ENCODE peak calls at places on chromosomes 16 and 17, in five cellular contexts. D is adrenal gland, B is MM.1S, N is H9, Y is neural progenitor cell. K is an unnamed sample.
A peak's percentile ranks its signal among the peaks of the same experiment; 100 is the strongest.

GRCh38 chr16:85520853-85521736 is 92.0 kb upstream of the GSE1 start:
- DNase-seq in B (no peak), D (no peak), Y (no peak), N (no peak), K (no peak)

GRCh38 chr17:20010099-20010863 is 1.1 kb downstream of the SPECC1 start:
- DNase-seq in Y (peak; percentile 58), D (peak; percentile 72), B (peak; percentile 44), N (peak; percentile 68), K (no peak)

GRCh38 chr16:84459941-84460405 is 44.5 kb downstream of the MEAK7 start:
- DNase-seq in B (no peak), N (no peak), Y (no peak), D (no peak), K (no peak)

GRCh38 chr16:69741519-69741918 is 13.2 kb downstream of the NOB1 start:
- DNase-seq in N (no peak), D (no peak), Y (no peak), B (no peak), K (no peak)

GRCh38 chr16:27928542-27928941 is 135.0 kb downstream of the GSG1L start:
- DNase-seq in D (no peak), B (no peak), Y (no peak), N (no peak), K (no peak)

GRCh38 chr16:76947694-76948093 is 243.3 kb upstream of the MON1B start:
- DNase-seq in B (no peak), N (no peak), D (no peak), Y (no peak), K (no peak)

GRCh38 chr16:1135459-1135825 is 17.5 kb upstream of the CACNA1H start:
- DNase-seq in B (no peak), D (peak; percentile 68), N (no peak), Y (no peak), K (no peak)

GRCh38 chr16:28503470-28504259 is 3.0 kb downstream of the IL27 start:
- DNase-seq in D (no peak), Y (no peak), B (no peak), N (no peak), K (no peak)

GRCh38 chr17:29575511-29576213 is 7.2 kb downstream of the TP53I13 start:
- DNase-seq in Y (no peak), B (no peak), N (peak; percentile 29), D (no peak), K (peak; percentile 15)

GRCh38 chr16:68420366-68420765 is 27.9 kb downstream of the SMPD3 start:
- DNase-seq in Y (no peak), N (no peak), D (no peak), B (no peak), K (no peak)

GRCh38 chr16:25084797-25085196 is 26.7 kb upstream of the LCMT1 start:
- DNase-seq in D (no peak), Y (no peak), N (no peak), B (no peak), K (no peak)

GRCh38 chr17:42017866-42018200 is 594 bp upstream of the DNAJC7 start:
- DNase-seq in Y (peak; percentile 74), B (no peak), D (no peak), N (peak; percentile 67), K (no peak)

GRCh38 chr17:17080181-17080631 is 37.9 kb downstream of the MPRIP start:
- DNase-seq in D (peak; percentile 50), N (no peak), Y (no peak), B (no peak), K (no peak)

GRCh38 chr16:50781043-50781442 is 39.2 kb downstream of the CYLD start:
- DNase-seq in Y (peak; percentile 63), B (no peak), D (no peak), N (peak; percentile 66), K (no peak)

GRCh38 chr16:30413116-30413806 is 5.9 kb downstream of the ZNF771 start:
- DNase-seq in N (no peak), B (no peak), Y (no peak), D (no peak), K (no peak)

GRCh38 chr17:16106161-16106891 is 106.7 kb downstream of the TTC19 start:
- DNase-seq in N (no peak), B (no peak), Y (no peak), D (no peak), K (no peak)

GRCh38 chr16:87471278-87472141 is 21.3 kb downstream of the ZCCHC14 start:
- DNase-seq in N (no peak), D (no peak), B (no peak), Y (peak; percentile 38), K (no peak)
- H3K27ac ChIP-seq in N (no peak overlapping the region), D (peak overlapping the region; percentile 27), B (no peak overlapping the region), Y (no peak overlapping the region), K (peak overlapping the region; percentile 24)

DNA sequence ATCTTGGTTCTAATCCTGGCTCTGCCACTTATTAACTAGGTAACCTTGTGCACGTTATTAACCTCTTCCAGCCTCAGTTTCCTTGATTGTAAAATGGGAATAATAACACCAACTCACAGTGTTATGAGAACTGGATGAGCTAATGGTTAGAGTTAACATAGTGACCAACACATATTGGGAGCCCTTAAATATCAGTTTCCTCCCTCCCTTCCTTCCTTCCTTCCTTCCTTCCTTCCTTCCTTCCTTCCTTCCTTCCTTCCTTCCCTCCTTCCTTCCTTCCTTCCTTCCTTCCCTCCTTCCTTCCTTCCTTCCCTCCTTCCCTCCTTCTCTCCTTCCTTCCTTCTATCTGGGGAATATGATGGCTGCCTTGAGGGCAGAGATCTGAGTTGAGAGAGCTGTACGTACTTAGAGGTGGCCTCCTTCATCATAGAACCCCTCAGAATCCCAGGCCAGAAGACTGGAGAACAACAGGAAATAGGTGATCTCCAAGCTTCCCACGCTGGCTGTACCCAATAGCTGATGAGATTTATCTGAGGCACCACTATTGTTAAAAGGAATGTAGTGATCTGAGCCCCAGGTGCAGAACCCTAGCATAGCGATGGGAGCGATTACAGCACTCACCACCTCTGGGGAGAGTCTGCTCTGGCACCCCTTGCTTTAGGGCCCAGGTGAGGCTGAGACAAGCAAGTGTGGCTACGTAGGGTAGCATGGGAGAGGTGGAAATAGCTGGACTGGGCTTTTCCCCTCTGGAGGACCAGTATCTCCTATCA is 26.2 kb downstream of the CCR7 start:
- DNase-seq in N (no peak), Y (no peak), D (no peak), B (no peak), K (no peak)
- H3K4me1 ChIP-seq in N (no peaks in the 10 kb centered on the region), Y (no peaks in the 10 kb centered on the region), D (peaks cover 61% of the 10 kb centered on the region), B (no peaks in the 10 kb centered on the region), K (peaks cover 98% of the 10 kb centered on the region)

GRCh38 chr17:64773386-64773835 is 111.3 kb upstream of the SMURF2 start:
- DNase-seq in D (no peak), B (no peak), Y (no peak), N (no peak), K (no peak)
- H3K27ac ChIP-seq in D (no peak overlapping the region), B (no peak overlapping the region), Y (no peak overlapping the region), N (no peak overlapping the region), K (no peak overlapping the region)

GRCh38 chr16:81488687-81489411 is 44.2 kb downstream of the CMIP start:
- DNase-seq in Y (no peak), N (no peak), B (no peak), D (no peak), K (peak; percentile 12)
- H3K4me1 ChIP-seq in Y (peaks cover 21% of the 10 kb centered on the region), N (no peaks in the 10 kb centered on the region), B (no peaks in the 10 kb centered on the region), D (peaks cover 87% of the 10 kb centered on the region), K (peaks cover 20% of the 10 kb centered on the region)

GRCh38 chr17:47819475-47819874 is 2.1 kb downstream of the OSBPL7 start:
- DNase-seq in D (no peak), B (no peak), N (no peak), Y (no peak), K (no peak)

GRCh38 chr17:47821424-47822379 is at the start of gene OSBPL7:
- DNase-seq in Y (peak; percentile 79), D (peak; percentile 84), N (peak; percentile 92), B (peak; percentile 76), K (peak; percentile 84)

GRCh38 chr17:47820023-47820789 is 1.4 kb downstream of the OSBPL7 start:
- DNase-seq in D (no peak), Y (no peak), N (no peak), B (no peak), K (no peak)

GRCh38 chr17:47822785-47823184 is 1.2 kb upstream of the OSBPL7 start:
- DNase-seq in Y (no peak), B (no peak), N (no peak), D (no peak), K (peak; percentile 34)

GRCh38 chr17:47821031-47821423 is 567 bp downstream of the OSBPL7 start:
- DNase-seq in N (no peak), B (no peak), D (no peak), Y (no peak), K (peak; percentile 53)
- H3K27ac ChIP-seq in N (no peak overlapping the region), B (no peak overlapping the region), D (no peak overlapping the region), Y (no peak overlapping the region), K (peak overlapping the region; percentile 77)

GRCh38 chr17:7011415-7011814 is 1.0 kb upstream of the RNASEK start:
- DNase-seq in B (no peak), N (no peak), D (no peak), Y (no peak), K (no peak)
- H3K4me1 ChIP-seq in B (peaks cover 16% of the 10 kb centered on the region), N (no peaks in the 10 kb centered on the region), D (peaks cover 44% of the 10 kb centered on the region), Y (peaks cover 18% of the 10 kb centered on the region), K (peaks cover 20% of the 10 kb centered on the region)

DNA sequence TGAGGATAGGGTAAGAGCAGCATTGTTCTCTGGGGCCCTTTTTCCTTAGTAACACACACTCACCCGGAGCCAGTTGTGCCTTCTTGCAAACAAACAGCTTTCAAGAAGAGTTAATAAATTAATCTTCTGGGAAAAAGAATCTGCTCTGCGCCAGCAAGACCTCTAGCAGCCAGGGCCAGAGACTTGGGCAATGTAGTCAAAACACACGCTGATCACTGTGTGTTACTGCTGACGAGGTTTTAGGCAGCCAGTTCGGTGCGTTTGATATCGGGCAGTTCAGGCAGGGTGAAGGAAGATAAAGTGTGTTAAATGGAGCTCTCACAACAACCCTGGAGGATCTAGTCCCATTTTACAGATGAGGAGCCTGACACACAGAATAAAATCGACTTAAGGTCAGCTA is 49.0 kb downstream of the MSI2 start:
- DNase-seq in Y (no peak), N (no peak), D (no peak), B (no peak), K (no peak)
- H3K27ac ChIP-seq in Y (no peak overlapping the region), N (no peak overlapping the region), D (no peak overlapping the region), B (no peak overlapping the region), K (no peak overlapping the region)

K was measured in heart left ventricle.